ENCODE peak calls at places on chromosomes 4 and X, in four cellular contexts. One of them, this sample, is unnamed.

GRCh38 chr4:89248879-89249281 is 58.7 kb downstream of the GPRIN3 start:
- DNase-seq in IMR-90: no peak
- DNase-seq in K562: no peak
- DNase-seq in A549: no peak
- DNase-seq in this sample: no peak

GRCh38 chrX:13535371-13535770 is 34.0 kb upstream of the EGFL6 start:
- DNase-seq in IMR-90: no peak
- DNase-seq in K562: no peak
- DNase-seq in A549: no peak
- DNase-seq in this sample: no peak

GRCh38 chrX:97389761-97390192 is 506.1 kb downstream of the RPA4 start:
- DNase-seq in K562: no peak
- DNase-seq in IMR-90: peak
- DNase-seq in A549: peak
- DNase-seq in this sample: no peak

GRCh38 chrX:119790977-119791436 is 423 bp downstream of the RPL39 start:
- DNase-seq in K562: no peak
- DNase-seq in A549: peak
- DNase-seq in IMR-90: peak
- DNase-seq in this sample: peak

GRCh38 chr4:150069361-150069760 is 8.9 kb upstream of the DCLK2 start:
- DNase-seq in A549: no peak
- DNase-seq in IMR-90: no peak
- DNase-seq in K562: no peak
- DNase-seq in this sample: no peak

GRCh38 chr4:174457468-174457867 is 64.8 kb downstream of the HPGD start:
- DNase-seq in A549: no peak
- DNase-seq in IMR-90: no peak
- DNase-seq in K562: no peak
- DNase-seq in this sample: no peak

GRCh38 chr4:22129454-22130075 is 181.0 kb upstream of the KCNIP4 start:
- DNase-seq in IMR-90: peak
- DNase-seq in A549: peak
- DNase-seq in K562: peak
- DNase-seq in this sample: peak

GRCh38 chr4:159766241-159766640 is 663.4 kb downstream of the RAPGEF2 start:
- DNase-seq in A549: no peak
- DNase-seq in K562: no peak
- DNase-seq in IMR-90: no peak
- DNase-seq in this sample: peak

GRCh38 chrX:153405426-153405825 is 4.3 kb upstream of the PNMA6E start:
- DNase-seq in A549: no peak
- DNase-seq in IMR-90: no peak
- DNase-seq in K562: no peak
- DNase-seq in this sample: no peak

GRCh38 chr4:173752610-173753009 is 222.6 kb upstream of the HAND2 start:
- DNase-seq in K562: peak
- DNase-seq in A549: peak
- DNase-seq in IMR-90: peak
- DNase-seq in this sample: peak

GRCh38 chrX:9048801-9049200 is 14.9 kb upstream of the FAM9B start:
- DNase-seq in K562: no peak
- DNase-seq in IMR-90: no peak
- DNase-seq in A549: no peak
- DNase-seq in this sample: no peak

GRCh38 chrX:55488559-55489314 is 911 bp downstream of the USP51 start:
- DNase-seq in K562: peak
- DNase-seq in IMR-90: peak
- DNase-seq in A549: peak
- DNase-seq in this sample: no peak

GRCh38 chrX:109393859-109394258 is 88.0 kb downstream of the GUCY2F start:
- DNase-seq in A549: peak
- DNase-seq in IMR-90: no peak
- DNase-seq in K562: peak
- DNase-seq in this sample: no peak

GRCh38 chr4:26061248-26061986 is 147.4 kb downstream of the SMIM20 start:
- DNase-seq in K562: peak
- DNase-seq in A549: peak
- DNase-seq in IMR-90: peak
- DNase-seq in this sample: peak

GRCh38 chrX:40504801-40505605 is 75.8 kb upstream of the ATP6AP2 start:
- DNase-seq in K562: no peak
- DNase-seq in IMR-90: peak
- DNase-seq in A549: no peak
- DNase-seq in this sample: no peak

GRCh38 chr4:140359571-140360427 is 13.6 kb upstream of the SCOC start:
- DNase-seq in IMR-90: peak
- DNase-seq in A549: peak
- DNase-seq in K562: peak
- DNase-seq in this sample: peak

GRCh38 chr4:121154103-121154515 is 10.0 kb downstream of the TNIP3 start:
- DNase-seq in K562: no peak
- DNase-seq in A549: no peak
- DNase-seq in IMR-90: no peak
- DNase-seq in this sample: no peak

GRCh38 chrX:13387656-13388421 is 68.0 kb upstream of the ATXN3L start:
- DNase-seq in K562: no peak
- DNase-seq in IMR-90: peak
- DNase-seq in A549: no peak
- DNase-seq in this sample: no peak

GRCh38 chrX:135977611-135978010 is 3.8 kb upstream of the MMGT1 start:
- DNase-seq in IMR-90: peak
- DNase-seq in K562: no peak
- DNase-seq in A549: peak
- DNase-seq in this sample: no peak

GRCh38 chrX:47958943-47959342 is 44.8 kb downstream of the ZNF182 start:
- DNase-seq in K562: no peak
- DNase-seq in IMR-90: no peak
- DNase-seq in A549: no peak
- DNase-seq in this sample: peak

GRCh38 chr4:119041951-119042560 is 93.6 kb upstream of the MYOZ2 start:
- DNase-seq in A549: peak
- DNase-seq in IMR-90: peak
- DNase-seq in K562: peak
- DNase-seq in this sample: peak

GRCh38 chr4:128387600-128388351 is 100.2 kb upstream of the PGRMC2 start:
- DNase-seq in IMR-90: peak
- DNase-seq in K562: no peak
- DNase-seq in A549: no peak
- DNase-seq in this sample: no peak

GRCh38 chr4:28966982-28967381 is 1753.2 kb upstream of the PCDH7 start:
- DNase-seq in A549: no peak
- DNase-seq in IMR-90: peak
- DNase-seq in K562: no peak
- DNase-seq in this sample: no peak

GRCh38 chrX:63434665-63435064 is 83.5 kb upstream of the SPIN4 start:
- DNase-seq in A549: peak
- DNase-seq in K562: peak
- DNase-seq in IMR-90: peak
- DNase-seq in this sample: no peak

GRCh38 chrX:22409418-22409817 is 136.7 kb downstream of the CBLL2 start:
- DNase-seq in K562: no peak
- DNase-seq in IMR-90: no peak
- DNase-seq in A549: no peak
- DNase-seq in this sample: no peak

GRCh38 chr4:26985836-26986235 is 125.2 kb downstream of the STIM2 start:
- DNase-seq in IMR-90: no peak
- DNase-seq in A549: no peak
- DNase-seq in K562: no peak
- DNase-seq in this sample: no peak

DNA sequence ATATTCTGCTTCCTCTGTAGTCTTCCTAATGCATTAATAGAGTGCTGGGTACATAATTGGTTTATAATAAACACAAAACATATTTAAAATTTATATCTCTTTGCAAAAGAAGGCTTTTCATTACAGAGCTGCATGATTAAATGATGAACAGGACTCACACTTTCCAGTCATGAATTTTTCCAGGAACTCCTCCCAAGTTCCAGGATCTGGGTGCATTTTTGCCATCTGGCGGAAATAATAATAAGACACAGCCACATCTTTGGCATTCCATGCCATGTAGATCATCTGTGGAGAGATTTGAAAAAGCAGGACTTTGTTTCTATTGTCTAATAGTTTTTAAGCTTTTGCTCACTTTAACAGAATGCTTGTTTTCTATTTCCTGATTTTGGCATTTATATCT is 40.2 kb upstream of the SULT1B1 start:
- DNase-seq in K562: no peak
- DNase-seq in IMR-90: no peak
- DNase-seq in A549: no peak
- DNase-seq in this sample: no peak
- TF ChIP-seq CEBPB in K562: no peak
- TF ChIP-seq CEBPB in IMR-90: no peak
- TF ChIP-seq CEBPB in A549: no peak
- TF ChIP-seq CEBPB in this sample: no peak

GRCh38 chr4:183376381-183376780 is 54.2 kb upstream of the CLDN24 start:
- DNase-seq in K562: no peak
- DNase-seq in A549: no peak
- DNase-seq in IMR-90: no peak
- DNase-seq in this sample: no peak
- TF ChIP-seq CEBPB in K562: no peak
- TF ChIP-seq CEBPB in A549: no peak
- TF ChIP-seq CEBPB in IMR-90: no peak
- TF ChIP-seq CEBPB in this sample: no peak

GRCh38 chr4:4721636-4722035 is 137.8 kb upstream of the MSX1 start:
- DNase-seq in K562: no peak
- DNase-seq in A549: no peak
- DNase-seq in IMR-90: no peak
- DNase-seq in this sample: no peak
- TF ChIP-seq CEBPB in K562: no peak
- TF ChIP-seq CEBPB in A549: no peak
- TF ChIP-seq CEBPB in IMR-90: no peak
- TF ChIP-seq CEBPB in this sample: no peak

GRCh38 chr4:185764880-185765279 is 47.1 kb downstream of the SORBS2 start:
- DNase-seq in IMR-90: peak
- DNase-seq in A549: no peak
- DNase-seq in K562: no peak
- DNase-seq in this sample: no peak
- TF ChIP-seq CEBPB in IMR-90: no peak
- TF ChIP-seq CEBPB in A549: no peak
- TF ChIP-seq CEBPB in K562: no peak
- TF ChIP-seq CEBPB in this sample: no peak

GRCh38 chr4:73911746-73912145 is 42.6 kb downstream of the CXCL1 start:
- DNase-seq in K562: no peak
- DNase-seq in A549: no peak
- DNase-seq in IMR-90: no peak
- DNase-seq in this sample: no peak
- TF ChIP-seq CEBPB in K562: no peak
- TF ChIP-seq CEBPB in A549: no peak
- TF ChIP-seq CEBPB in IMR-90: no peak
- TF ChIP-seq CEBPB in this sample: no peak

DNA sequence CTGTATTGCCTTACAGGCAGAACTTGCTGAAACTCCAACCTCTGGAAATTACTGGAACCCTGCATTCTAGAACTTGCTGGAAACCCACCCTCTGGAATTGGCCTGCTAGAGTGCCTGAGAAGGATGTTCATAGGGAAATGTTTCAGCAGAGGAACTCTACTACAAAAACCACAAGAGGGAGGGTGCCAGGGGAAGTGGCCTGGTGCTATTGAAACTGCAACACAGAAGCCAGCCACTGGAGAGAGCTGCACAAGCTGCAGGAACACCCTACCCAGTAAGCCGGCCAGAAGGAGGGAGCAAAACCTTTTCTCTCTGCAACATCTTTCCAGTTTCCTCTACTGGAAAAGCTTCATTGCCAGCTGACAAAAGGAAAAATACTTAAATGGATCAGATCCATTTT is 2.5 kb upstream of the BRWD3 start:
- DNase-seq in IMR-90: peak
- DNase-seq in A549: peak
- DNase-seq in K562: no peak
- DNase-seq in this sample: peak
- TF ChIP-seq CEBPB in IMR-90: no peak
- TF ChIP-seq CEBPB in A549: no peak
- TF ChIP-seq CEBPB in K562: no peak
- TF ChIP-seq CEBPB in this sample: no peak

GRCh38 chr4:147965056-147965455 is 233.2 kb downstream of the ARHGAP10 start:
- DNase-seq in A549: no peak
- DNase-seq in K562: no peak
- DNase-seq in IMR-90: no peak
- DNase-seq in this sample: no peak
- TF ChIP-seq CEBPB in A549: no peak
- TF ChIP-seq CEBPB in K562: no peak
- TF ChIP-seq CEBPB in IMR-90: no peak
- TF ChIP-seq CEBPB in this sample: no peak

DNA sequence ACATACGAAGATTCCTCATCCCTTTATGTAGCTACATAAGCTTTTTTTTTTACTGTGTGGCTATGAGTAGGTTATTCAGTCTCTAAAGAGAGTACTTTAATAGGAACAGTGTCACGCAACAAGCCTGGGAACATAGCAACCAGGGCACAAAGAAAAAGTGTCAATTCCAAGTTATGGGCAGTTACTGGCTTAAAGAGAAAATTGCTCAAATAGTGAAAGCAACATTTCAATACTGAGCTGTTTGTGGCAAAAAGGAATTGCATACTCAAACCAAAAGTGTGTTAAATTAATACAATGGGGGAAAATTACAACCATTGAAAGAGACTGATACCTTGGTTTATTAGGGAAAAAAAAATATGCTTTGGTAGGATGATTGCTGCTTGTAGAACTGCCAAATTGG is 41.2 kb upstream of the ENOX2 start:
- DNase-seq in A549: no peak
- DNase-seq in IMR-90: no peak
- DNase-seq in K562: no peak
- DNase-seq in this sample: no peak
- TF ChIP-seq CEBPB in A549: no peak
- TF ChIP-seq CEBPB in IMR-90: no peak
- TF ChIP-seq CEBPB in K562: no peak
- TF ChIP-seq CEBPB in this sample: no peak

DNA sequence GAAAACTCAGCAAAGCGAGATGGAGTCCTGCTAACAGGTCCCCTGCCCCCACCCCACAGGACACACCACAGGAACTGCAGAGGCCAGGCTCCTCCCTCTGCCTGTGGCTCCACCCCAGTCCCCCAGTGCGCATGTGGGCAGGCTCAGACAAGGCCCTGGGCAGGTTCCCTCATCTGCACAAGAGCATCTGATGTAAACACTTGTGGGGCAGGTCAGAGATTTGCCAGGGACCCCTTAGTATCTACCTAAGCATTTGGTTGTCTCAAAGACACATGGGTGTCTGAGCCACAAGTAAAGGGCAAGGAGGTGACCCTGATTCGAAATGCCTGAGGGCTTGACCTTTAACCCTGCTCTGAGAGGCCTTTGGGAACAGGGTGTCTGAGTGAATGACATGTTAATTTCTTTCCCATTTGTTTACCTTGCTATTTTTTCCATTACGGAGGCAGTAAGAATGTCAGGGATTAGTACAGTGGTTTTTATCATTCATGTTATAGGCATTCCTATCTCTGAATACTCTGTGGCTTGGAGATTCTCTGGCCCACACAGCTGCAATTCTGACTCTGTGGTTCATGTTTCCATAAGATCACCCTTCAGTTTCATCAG is 85.3 kb downstream of the ZNF518B start:
- DNase-seq in A549: no peak
- DNase-seq in IMR-90: peak
- DNase-seq in K562: peak
- DNase-seq in this sample: no peak
- TF ChIP-seq CEBPB in A549: no peak
- TF ChIP-seq CEBPB in IMR-90: no peak
- TF ChIP-seq CEBPB in K562: no peak
- TF ChIP-seq CEBPB in this sample: no peak

GRCh38 chrX:105189093-105189492 is 31.4 kb downstream of the TEX13A start:
- DNase-seq in IMR-90: no peak
- DNase-seq in A549: no peak
- DNase-seq in K562: no peak
- DNase-seq in this sample: no peak
- TF ChIP-seq CEBPB in IMR-90: no peak
- TF ChIP-seq CEBPB in A549: no peak
- TF ChIP-seq CEBPB in K562: no peak
- TF ChIP-seq CEBPB in this sample: no peak